ENCODE peak calls at places on chromosomes 6 and 20, in four cellular contexts. D, R, J and O are unnamed samples.

GRCh38 chr20:18989736-18990474 is 176.3 kb downstream of the SCP2D1 start:
- DNase-seq in D (no peak), R (no peak), J (no peak), O (no peak)

GRCh38 chr6:108074057-108074358 is 533 bp downstream of the OSTM1 start:
- DNase-seq in D (no peak), R (no peak), J (no peak), O (no peak)

GRCh38 chr6:169851641-169852503 is 100.5 kb downstream of the ERMARD start:
- DNase-seq in D (no peak), R (no peak), J (no peak), O (no peak)

GRCh38 chr6:72522735-72523141 is 99.1 kb upstream of the KCNQ5 start:
- DNase-seq in D (no peak), R (peak; percentile 11), J (peak; percentile 36), O (peak; percentile 7)

GRCh38 chr6:118092086-118092485 is 185.0 kb downstream of the SLC35F1 start:
- DNase-seq in D (no peak), R (no peak), J (no peak), O (no peak)

GRCh38 chr6:128597956-128598355 is 77.6 kb upstream of the PTPRK start:
- DNase-seq in D (no peak), R (no peak), J (no peak), O (no peak)

GRCh38 chr20:64032706-64033624 is 3.0 kb upstream of the C20orf204 start:
- DNase-seq in D (no peak), R (no peak), J (no peak), O (peak; percentile 24)

GRCh38 chr6:12311106-12311505 is 20.9 kb downstream of the EDN1 start:
- DNase-seq in D (no peak), R (no peak), J (no peak), O (no peak)

GRCh38 chr6:83221302-83221701 is 28.1 kb downstream of the RWDD2A start:
- DNase-seq in D (no peak), R (no peak), J (no peak), O (no peak)

GRCh38 chr6:11096109-11096508 is 2.5 kb downstream of the SMIM13 start:
- DNase-seq in D (no peak), R (no peak), J (no peak), O (peak; percentile 27)

GRCh38 chr6:116101790-116102189 is 1.1 kb downstream of the NT5DC1 start:
- DNase-seq in D (no peak), R (no peak), J (no peak), O (no peak)

GRCh38 chr6:41577865-41578713 is 31.9 kb downstream of the FOXP4 start:
- DNase-seq in D (no peak), R (peak; percentile 76), J (no peak), O (peak; percentile 44)

GRCh38 chr6:169099411-169100202 is 154.0 kb downstream of the THBS2 start:
- DNase-seq in D (no peak), R (no peak), J (no peak), O (no peak)

GRCh38 chr6:109372070-109372585 is 10.1 kb downstream of the CD164 start:
- DNase-seq in D (no peak), R (no peak), J (no peak), O (no peak)

GRCh38 chr6:90184334-90185298 is 112.0 kb downstream of the BACH2 start:
- DNase-seq in D (no peak), R (no peak), J (no peak), O (peak; percentile 30)

GRCh38 chr6:5250451-5250850 is 10.3 kb downstream of the LYRM4 start:
- DNase-seq in D (no peak), R (no peak), J (no peak), O (no peak)

GRCh38 chr6:154373971-154374370 is 17.4 kb upstream of the IPCEF1 start:
- DNase-seq in D (no peak), R (no peak), J (no peak), O (no peak)

GRCh38 chr20:33967126-33967525 is 26.6 kb upstream of the RALY start:
- DNase-seq in D (no peak), R (no peak), J (no peak), O (no peak)

GRCh38 chr6:138970856-138971425 is 17.1 kb downstream of the REPS1 start:
- DNase-seq in D (no peak), R (no peak), J (no peak), O (no peak)

GRCh38 chr6:166258854-166259276 is 49.3 kb downstream of the PRR18 start:
- DNase-seq in D (no peak), R (no peak), J (no peak), O (no peak)

GRCh38 chr6:89139509-89140346 is 6.1 kb upstream of the PM20D2 start:
- DNase-seq in D (no peak), R (no peak), J (no peak), O (no peak)

GRCh38 chr6:84752118-84752850 is 12.1 kb downstream of the TBX18 start:
- DNase-seq in D (no peak), R (no peak), J (no peak), O (no peak)

GRCh38 chr20:59752704-59753460 is 148.5 kb downstream of the PHACTR3 start:
- DNase-seq in D (peak; percentile 26), R (no peak), J (no peak), O (peak; percentile 41)

GRCh38 chr20:52191132-52191435 is 495 bp downstream of the ZFP64 start:
- DNase-seq in D (no peak), R (no peak), J (no peak), O (no peak)

GRCh38 chr6:5662797-5663196 is 343.9 kb downstream of the NRN1 start:
- DNase-seq in D (no peak), R (no peak), J (no peak), O (peak; percentile 28)

GRCh38 chr20:41499961-41500725 is 118.0 kb downstream of the CHD6 start:
- DNase-seq in D (no peak), R (no peak), J (no peak), O (no peak)

GRCh38 chr20:50321797-50322480 is 131.3 kb downstream of the CEBPB start:
- DNase-seq in D (no peak), R (no peak), J (no peak), O (peak; percentile 12)

GRCh38 chr6:131101911-131102680 is 33.2 kb upstream of the AKAP7 start:
- DNase-seq in D (no peak), R (no peak), J (no peak), O (no peak)

GRCh38 chr20:62219992-62220665 is at the start of gene HRH3:
- DNase-seq in D (no peak), R (peak; percentile 96), J (no peak), O (peak; percentile 97)

GRCh38 chr6:89745728-89746127 is 73.9 kb downstream of the MDN1 start:
- DNase-seq in D (no peak), R (no peak), J (no peak), O (no peak)

GRCh38 chr6:13395272-13396237 is 67.2 kb upstream of the TBC1D7 start:
- DNase-seq in D (no peak), R (peak; percentile 75), J (no peak), O (peak; percentile 65)

DNA sequence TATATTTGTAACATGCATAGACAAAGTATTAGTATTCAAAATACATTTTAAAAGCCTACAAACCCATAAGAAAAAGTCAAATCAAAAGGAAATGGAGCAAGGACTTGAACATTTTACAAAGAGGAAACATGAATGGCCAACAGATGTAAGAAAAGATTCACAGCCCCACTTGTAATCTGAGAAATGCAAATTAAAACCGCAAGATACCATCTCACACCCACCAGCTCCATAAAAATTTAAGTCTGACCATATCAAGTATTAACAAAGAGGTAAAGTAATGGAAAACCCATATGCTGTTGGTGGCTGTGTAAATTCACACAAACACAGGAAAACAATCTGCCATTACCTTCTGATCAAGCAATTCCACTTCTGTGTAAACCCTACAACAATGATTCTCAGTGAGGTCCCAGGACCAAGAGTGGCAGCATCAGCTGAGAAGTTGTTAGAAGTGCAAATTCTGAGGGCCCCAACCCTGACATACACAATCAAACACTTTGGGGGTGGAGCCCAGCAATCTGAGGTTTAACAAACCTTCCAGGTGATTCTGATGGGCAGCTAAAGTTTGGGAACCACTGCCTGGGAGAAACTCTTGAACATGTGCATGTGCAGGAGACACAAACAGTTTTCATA is 30.9 kb downstream of the BCL2L1 start:
- DNase-seq in D (no peak), R (no peak), J (no peak), O (no peak)
- TF ChIP-seq NRF1 in D (no peak), R (no peak), J (no peak), O (no peak)

DNA sequence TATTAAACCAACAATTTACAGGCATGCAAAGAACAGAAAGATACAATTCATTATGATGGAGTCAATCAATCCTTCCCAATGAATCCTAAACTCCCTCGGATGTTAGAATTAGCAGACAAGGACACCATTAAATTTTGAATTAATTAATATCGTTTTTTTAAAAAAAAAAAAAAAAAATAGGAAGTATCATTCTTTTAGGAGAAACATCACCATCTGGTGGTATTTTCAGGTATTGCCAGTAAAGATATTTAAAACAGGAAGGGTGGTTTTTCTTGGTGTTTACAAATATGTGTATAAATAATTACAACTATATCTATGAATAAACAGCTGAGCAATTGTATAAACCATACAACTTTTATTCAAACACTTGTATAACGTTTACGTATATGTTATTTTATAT is 564.4 kb downstream of the HAO1 start:
- DNase-seq in D (no peak), R (peak; percentile 5), J (no peak), O (no peak)
- TF ChIP-seq NRF1 in D (no peak), R (no peak), J (no peak), O (no peak)

DNA sequence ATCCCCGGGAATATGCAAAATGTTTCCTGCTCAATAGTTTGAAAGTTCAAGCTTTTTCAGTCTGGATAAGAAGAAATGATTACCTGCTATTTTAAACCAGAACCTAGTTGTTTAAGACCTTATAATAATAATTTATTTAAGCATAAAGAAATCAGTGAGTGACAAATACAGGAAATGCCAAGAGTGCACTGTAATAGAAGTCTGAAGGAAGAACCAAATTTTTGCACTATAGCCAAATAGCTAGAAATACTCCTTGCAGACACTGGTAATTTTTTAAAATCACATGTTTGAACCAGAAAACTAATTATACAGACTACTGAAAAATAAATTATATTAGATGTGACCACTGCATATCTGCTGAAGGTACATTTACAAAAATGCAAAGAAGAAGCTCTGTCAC is 93.2 kb downstream of the MMS22L start:
- DNase-seq in D (no peak), R (no peak), J (no peak), O (no peak)
- TF ChIP-seq NRF1 in D (no peak), R (no peak), J (no peak), O (no peak)

DNA sequence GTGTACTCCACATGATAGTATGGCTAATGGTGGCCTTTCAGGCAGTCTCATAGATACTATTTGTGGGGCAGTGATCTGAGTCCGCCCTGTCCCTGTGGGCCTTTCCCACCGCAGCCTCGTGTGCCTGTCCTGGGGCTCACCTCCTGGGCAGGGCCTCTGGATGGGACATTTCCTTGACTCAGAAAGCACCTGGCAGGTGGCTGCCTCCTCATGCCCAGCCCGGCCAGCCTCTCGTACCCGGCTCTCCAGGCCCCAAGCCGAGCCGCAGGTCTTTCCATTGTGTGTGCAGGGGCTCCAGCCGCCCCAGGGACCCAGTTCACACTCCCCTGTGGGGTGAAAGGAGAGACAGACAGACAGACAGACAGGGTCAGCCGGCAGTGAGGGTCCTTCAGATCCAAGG is 38.3 kb downstream of the RSPO4 start:
- DNase-seq in D (no peak), R (no peak), J (no peak), O (no peak)
- TF ChIP-seq NRF1 in D (no peak), R (no peak), J (no peak), O (no peak)

GRCh38 chr6:79821859-79822258 is 125.5 kb downstream of the ELOVL4 start:
- DNase-seq in D (no peak), R (no peak), J (no peak), O (no peak)
- TF ChIP-seq NRF1 in D (no peak), R (no peak), J (no peak), O (no peak)

GRCh38 chr6:163554663-163555062 is 140.1 kb downstream of the QKI start:
- DNase-seq in D (no peak), R (peak; percentile 47), J (no peak), O (peak; percentile 23)
- TF ChIP-seq NRF1 in D (no peak), R (no peak), J (no peak), O (no peak)